ENCODE peak calls at places on chromosome 9, in six cellular contexts. L is kidney, N is MM.1S, H is adipocyte, C is NT2/D1, J is IMR-90. K is an unnamed sample.

GRCh38 chr9:91246842-91247241 is 114.9 kb downstream of the AUH start:
- DNase-seq in L (no peak), N (no peak), H (no peak), C (no peak), J (peak; percentile 46), K (no peak)

GRCh38 chr9:90778746-90779145 is 22.9 kb upstream of the SYK start:
- DNase-seq in L (no peak), N (no peak), H (no peak), C (peak; percentile 65), J (no peak), K (no peak)

GRCh38 chr9:91066856-91067255 is 265.2 kb downstream of the SYK start:
- DNase-seq in L (no peak), N (no peak), H (no peak), C (no peak), J (no peak), K (no peak)

GRCh38 chr9:2818486-2819121 is 25.3 kb downstream of the PUM3 start:
- DNase-seq in L (no peak), N (no peak), H (no peak), C (no peak), J (no peak), K (no peak)

GRCh38 chr9:133429641-133430161 is 7.5 kb downstream of the ADAMTS13 start:
- DNase-seq in L (no peak), N (no peak), H (peak; percentile 10), C (peak; percentile 64), J (peak; percentile 9), K (peak; percentile 45)

GRCh38 chr9:123586140-123586735 is 230.2 kb downstream of the CRB2 start:
- DNase-seq in L (no peak), N (no peak), H (no peak), C (no peak), J (no peak), K (no peak)

GRCh38 chr9:5455181-5455580 is 4.8 kb downstream of the CD274 start:
- DNase-seq in L (no peak), N (no peak), H (peak; percentile 52), C (no peak), J (peak; percentile 83), K (no peak)

GRCh38 chr9:110895141-110895912 is 142.9 kb downstream of the LPAR1 start:
- DNase-seq in L (peak; percentile 82), N (no peak), H (peak; percentile 40), C (no peak), J (no peak), K (peak; percentile 30)

GRCh38 chr9:83034587-83034986 is 28.4 kb downstream of the RASEF start:
- DNase-seq in L (no peak), N (no peak), H (no peak), C (no peak), J (peak; percentile 43), K (no peak)

GRCh38 chr9:37575921-37576721 is at the start of gene FBXO10:
- DNase-seq in L (peak; percentile 89), N (peak; percentile 63), H (peak; percentile 90), C (peak; percentile 63), J (peak; percentile 77), K (peak; percentile 70)

GRCh38 chr9:98942906-98943681 is 613 bp upstream of the COL15A1 start:
- DNase-seq in L (no peak), N (no peak), H (no peak), C (no peak), J (no peak), K (no peak)
- H3K4me3 ChIP-seq in L (no peak overlapping the region), N (no peak overlapping the region), H (peak overlapping the region; percentile 84), C (peak overlapping the region; percentile 65), J (peak overlapping the region; percentile 99), K (peak overlapping the region; percentile 36)

DNA sequence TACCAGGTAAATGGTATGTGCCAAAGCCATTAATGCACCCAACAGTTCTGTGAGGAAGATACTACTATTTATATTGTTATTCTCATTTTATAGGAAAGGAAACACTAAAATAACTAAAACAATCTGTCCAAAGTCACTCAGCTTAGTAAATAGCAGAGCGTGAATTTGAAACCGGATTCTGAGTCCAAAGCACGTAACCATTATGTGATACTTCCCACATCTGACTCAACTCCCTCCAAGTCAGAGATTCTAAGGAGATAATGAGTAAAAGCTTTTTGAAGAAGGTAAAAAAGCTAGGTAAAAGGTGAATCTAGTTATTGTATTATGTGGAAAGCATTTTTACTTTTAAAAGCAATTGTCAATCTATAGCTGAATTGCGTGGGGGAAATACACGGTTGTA is 208.9 kb downstream of the PBX3 start:
- DNase-seq in L (no peak), N (no peak), H (no peak), C (no peak), J (no peak), K (no peak)
- H3K9ac ChIP-seq in L (no peak overlapping the region), N (no peak overlapping the region), H (no peak overlapping the region), C (no peak overlapping the region), J (no peak overlapping the region), K (no peak overlapping the region)

DNA sequence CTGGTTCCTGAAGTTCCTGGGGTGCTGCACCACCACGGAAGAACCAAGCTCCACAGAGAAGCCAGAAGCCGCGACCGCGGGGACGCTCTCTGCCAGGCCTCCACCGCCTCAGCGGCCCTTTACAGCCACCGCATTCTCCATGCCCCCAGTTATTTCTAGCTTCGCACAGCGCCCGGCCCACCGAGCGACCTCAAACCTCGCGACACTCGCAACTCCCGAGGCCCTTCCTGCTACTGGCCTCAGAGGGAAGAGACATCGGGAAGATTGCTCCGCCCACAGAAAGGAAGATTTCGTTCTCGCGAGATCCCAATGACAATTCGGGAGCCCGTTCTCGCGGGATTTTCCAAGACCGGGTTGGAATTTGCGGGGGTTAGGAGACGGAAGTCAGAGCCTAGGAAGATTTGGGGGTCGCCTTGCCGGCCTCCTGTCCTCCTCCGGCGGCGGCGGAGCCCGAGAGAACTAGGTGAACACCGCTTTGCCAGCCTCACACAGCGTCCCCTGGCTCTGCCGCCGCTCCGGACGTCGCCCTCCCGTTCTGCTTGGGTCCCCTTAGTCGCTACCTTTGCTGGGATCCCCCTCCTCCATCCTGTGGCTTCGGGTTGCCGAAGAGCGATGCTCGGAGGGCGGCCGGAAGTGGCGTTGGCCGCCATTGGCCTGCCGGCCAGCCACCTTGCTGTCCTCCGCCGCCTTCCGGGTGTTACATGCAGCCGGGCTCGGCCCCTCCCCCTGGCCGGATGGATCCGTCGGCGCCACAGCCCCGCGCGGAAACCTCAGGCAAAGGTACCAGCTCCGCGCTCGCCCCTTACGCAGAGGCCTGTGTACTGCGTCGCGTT is at the start of gene ERCC6L2:
- DNase-seq in L (peak; percentile 98), N (peak; percentile 95), H (peak; percentile 100), C (peak; percentile 99), J (peak; percentile 99), K (peak; percentile 95)
- H3K4me3 ChIP-seq in L (no peak within 1 kb of the TSS), N (no peak within 1 kb of the TSS), H (no peak within 1 kb of the TSS), C (no peak within 1 kb of the TSS), J (no peak within 1 kb of the TSS), K (no peak within 1 kb of the TSS)

GRCh38 chr9:137680445-137681358 is 61.9 kb downstream of the EHMT1 start:
- DNase-seq in L (no peak), N (no peak), H (no peak), C (no peak), J (no peak), K (no peak)
- H3K9ac ChIP-seq in L (no peak overlapping the region), N (no peak overlapping the region), H (no peak overlapping the region), C (peak overlapping the region; percentile 57), J (no peak overlapping the region), K (no peak overlapping the region)

K was measured in colonic mucosa.